ENCODE peak calls at places on chromosomes 12 and 14, in nine cellular contexts. O is cardiac septum; K is CD4-positive, alpha-beta T cell; Y is activated CD4-positive, alpha-beta T cell treated with anti-CD3 and anti-CD28 coated beads, Interleukin-2, amount 50 U/mL, for 1 hour; A is left ventricle myocardium superior; I is HEK293T; B is stimulated activated CD8-positive, alpha-beta memory T cell treated with anti-CD3 and anti-CD28 coated beads, Interleukin-2, amount 100 ng/mL, for 1 hour; N is LHCN-M2; F is AG04450. H is an unnamed sample.

GRCh38 chr14:58749066-58749669 is 111.4 kb downstream of the DACT1 start:
- DNase-seq in O (no peak), K (no peak), Y (no peak), A (no peak), I (peak), B (no peak), N (peak), F (peak), H (no peak)

GRCh38 chr14:21063479-21063878 is 5.9 kb downstream of the RNASE8 start:
- DNase-seq in O (no peak), K (no peak), Y (no peak), A (no peak), I (peak), B (no peak), N (peak), F (peak), H (no peak)

GRCh38 chr14:83558946-83559345 is 1971.0 kb upstream of the FLRT2 start:
- DNase-seq in O (no peak), K (no peak), Y (no peak), A (no peak), I (no peak), B (no peak), N (no peak), F (no peak), H (no peak)

GRCh38 chr14:23095196-23096108 is at the start of gene C14orf119:
- DNase-seq in O (peak), K (peak), Y (peak), A (peak), I (peak), B (peak), N (peak), F (peak), H (no peak)

GRCh38 chr12:795305-795704 is 42.9 kb downstream of the WNK1 start:
- DNase-seq in O (no peak), K (peak), Y (peak), A (no peak), I (no peak), B (no peak), N (no peak), F (no peak), H (no peak)

GRCh38 chr14:95233702-95234241 is 76.4 kb upstream of the DICER1 start:
- DNase-seq in O (no peak), K (no peak), Y (no peak), A (peak), I (no peak), B (no peak), N (no peak), F (no peak), H (no peak)

GRCh38 chr14:92480856-92481255 is 32.7 kb upstream of the RIN3 start:
- DNase-seq in O (no peak), K (no peak), Y (no peak), A (no peak), I (no peak), B (no peak), N (no peak), F (no peak), H (no peak)

GRCh38 chr12:84512751-84513150 is 399.8 kb downstream of the SLC6A15 start:
- DNase-seq in O (no peak), K (no peak), Y (no peak), A (no peak), I (no peak), B (no peak), N (no peak), F (no peak), H (no peak)

GRCh38 chr14:70392676-70393075 is 24.2 kb downstream of the SYNJ2BP start:
- DNase-seq in O (no peak), K (no peak), Y (no peak), A (no peak), I (no peak), B (no peak), N (no peak), F (no peak), H (no peak)

GRCh38 chr14:22622220-22622619 is 21.9 kb downstream of the OR6J1 start:
- DNase-seq in O (no peak), K (no peak), Y (no peak), A (no peak), I (no peak), B (no peak), N (peak), F (no peak), H (no peak)

GRCh38 chr12:31322651-31323248 is 3.2 kb downstream of the SINHCAF start:
- DNase-seq in O (no peak), K (no peak), Y (no peak), A (no peak), I (no peak), B (no peak), N (no peak), F (no peak), H (no peak)

GRCh38 chr14:105492966-105493871 is 2.2 kb downstream of the TEDC1 start:
- DNase-seq in O (peak), K (no peak), Y (no peak), A (peak), I (no peak), B (no peak), N (no peak), F (no peak), H (peak)

GRCh38 chr12:19978193-19978592 is 390.1 kb upstream of the PDE3A start:
- DNase-seq in O (no peak), K (no peak), Y (no peak), A (no peak), I (no peak), B (no peak), N (peak), F (peak), H (no peak)

GRCh38 chr12:110844551-110845395 is 2.0 kb upstream of the CCDC63 start:
- DNase-seq in O (peak), K (no peak), Y (no peak), A (peak), I (no peak), B (no peak), N (peak), F (no peak), H (no peak)

GRCh38 chr12:18074001-18074400 is 16.0 kb downstream of the RERGL start:
- DNase-seq in O (no peak), K (no peak), Y (no peak), A (no peak), I (no peak), B (no peak), N (no peak), F (no peak), H (no peak)

GRCh38 chr14:75824328-75824727 is 157.5 kb downstream of the TGFB3 start:
- DNase-seq in O (no peak), K (no peak), Y (no peak), A (no peak), I (no peak), B (no peak), N (no peak), F (no peak), H (no peak)

GRCh38 chr14:88380405-88380804 is 5.1 kb upstream of the SPATA7 start:
- DNase-seq in O (no peak), K (no peak), Y (no peak), A (no peak), I (no peak), B (no peak), N (no peak), F (no peak), H (no peak)

GRCh38 chr12:102300824-102301461 is 103.3 kb upstream of the PMCH start:
- DNase-seq in O (no peak), K (no peak), Y (no peak), A (no peak), I (peak), B (no peak), N (peak), F (no peak), H (no peak)

GRCh38 chr14:105864651-105865265 is 338.4 kb downstream of the TMEM121 start:
- DNase-seq in O (peak), K (no peak), Y (no peak), A (peak), I (no peak), B (no peak), N (no peak), F (no peak), H (peak)

GRCh38 chr12:76144253-76144564 is 59.7 kb upstream of the NAP1L1 start:
- DNase-seq in O (no peak), K (peak), Y (peak), A (no peak), I (no peak), B (no peak), N (peak), F (no peak), H (no peak)

GRCh38 chr12:114636723-114637480 is 47.1 kb downstream of the TBX3 start:
- DNase-seq in O (no peak), K (no peak), Y (no peak), A (no peak), I (peak), B (no peak), N (peak), F (no peak), H (no peak)

GRCh38 chr12:84201976-84202375 is 710.6 kb downstream of the SLC6A15 start:
- DNase-seq in O (no peak), K (no peak), Y (no peak), A (no peak), I (no peak), B (no peak), N (no peak), F (no peak), H (no peak)